ENCODE peak calls at places on chromosomes 1 and 21, in eight cellular contexts. U is AG04450, O is neural progenitor cell, S is IMR-90, C is left ventricle myocardium inferior, A is GM06990, M is fibroblast of pulmonary artery, W is thoracic aorta. R is an unnamed sample.

GRCh38 chr1:75233302-75233929 is 99.2 kb downstream of the LHX8 start:
- DNase-seq in C (no peak), A (no peak), M (peak), W (no peak), O (peak), S (peak), U (no peak), R (no peak)

GRCh38 chr1:190084552-190084951 is 393.1 kb downstream of the BRINP3 start:
- DNase-seq in O (peak), C (no peak), M (no peak), A (no peak), U (no peak), S (no peak), W (no peak), R (peak)

GRCh38 chr1:234536756-234537155 is 57.8 kb upstream of the TARBP1 start:
- DNase-seq in W (no peak), A (no peak), C (no peak), O (no peak), U (no peak), M (no peak), S (no peak), R (no peak)

GRCh38 chr1:246703581-246703980 is 20.6 kb upstream of the SCCPDH start:
- DNase-seq in W (no peak), O (no peak), C (no peak), M (no peak), S (no peak), A (no peak), U (no peak), R (no peak)

GRCh38 chr1:218341325-218341724 is 3.8 kb upstream of the TGFB2 start:
- DNase-seq in C (no peak), U (no peak), W (no peak), M (no peak), S (no peak), O (no peak), A (no peak), R (no peak)

GRCh38 chr1:161487483-161487827 is 17.8 kb upstream of the FCGR2A start:
- DNase-seq in A (no peak), U (no peak), M (peak), S (peak), O (no peak), W (no peak), C (peak), R (no peak)

GRCh38 chr1:26081267-26082019 is 14.0 kb upstream of the TRIM63 start:
- DNase-seq in A (no peak), C (peak), W (no peak), U (no peak), O (no peak), S (no peak), M (no peak), R (no peak)

GRCh38 chr1:157073944-157074685 is 25.5 kb downstream of the ETV3L start:
- DNase-seq in W (no peak), M (peak), S (peak), O (peak), C (peak), A (peak), U (peak), R (peak)

GRCh38 chr21:44320847-44321246 is 18.3 kb downstream of the CFAP410 start:
- DNase-seq in U (no peak), S (no peak), C (no peak), M (no peak), W (no peak), A (no peak), O (no peak), R (no peak)

GRCh38 chr21:36385909-36386642 is 884 bp downstream of the CHAF1B start:
- DNase-seq in S (peak), C (no peak), M (peak), W (no peak), U (no peak), O (peak), A (peak), R (no peak)

GRCh38 chr21:45219517-45219916 is 68.2 kb downstream of the POFUT2 start:
- DNase-seq in O (no peak), U (no peak), W (no peak), S (peak), M (peak), A (no peak), C (no peak), R (no peak)

GRCh38 chr1:100528861-100529260 is 9.1 kb upstream of the GPR88 start:
- DNase-seq in C (no peak), S (peak), W (no peak), O (no peak), U (peak), M (peak), A (no peak), R (no peak)

GRCh38 chr1:175892686-175893085 is 149.3 kb upstream of the TNR start:
- DNase-seq in C (no peak), O (no peak), A (no peak), W (no peak), U (no peak), M (no peak), S (no peak), R (no peak)

GRCh38 chr1:235831148-235831547 is 35.6 kb downstream of the LYST start:
- DNase-seq in O (no peak), C (peak), S (peak), U (no peak), A (peak), W (no peak), M (peak), R (no peak)

GRCh38 chr1:202007703-202008489 is 2.5 kb upstream of the ELF3 start:
- DNase-seq in W (no peak), S (no peak), M (no peak), C (no peak), O (no peak), A (no peak), U (no peak), R (no peak)

GRCh38 chr1:81832573-81832972 is 31.8 kb downstream of the ADGRL2 start:
- DNase-seq in C (no peak), A (no peak), W (no peak), M (peak), S (peak), O (peak), U (peak), R (no peak)

GRCh38 chr1:40971962-40972361 is 7.5 kb upstream of the CTPS1 start:
- DNase-seq in W (no peak), A (no peak), S (no peak), U (no peak), O (no peak), C (no peak), M (no peak), R (no peak)

DNA sequence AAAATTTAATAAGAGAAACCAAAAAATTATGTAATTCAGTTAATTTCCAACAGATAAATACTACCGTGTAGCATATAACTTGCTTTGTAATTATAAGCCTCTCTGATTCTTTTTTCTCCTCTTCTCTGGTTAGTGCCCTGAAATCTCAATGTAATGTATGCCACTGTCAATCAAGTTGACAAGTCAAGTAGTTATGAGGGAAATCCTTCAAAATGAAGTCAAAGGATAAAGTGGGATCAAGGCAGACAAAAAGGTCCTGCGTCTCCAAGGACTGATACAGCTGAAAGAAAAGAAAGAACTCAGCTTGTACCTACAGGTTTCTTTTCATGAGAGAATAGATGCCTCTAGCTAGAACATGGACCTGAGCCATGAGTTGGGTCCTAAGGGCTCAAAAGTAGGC is 19.8 kb downstream of the VPS45 start:
- DNase-seq in U (no peak), A (no peak), M (no peak), O (no peak), S (no peak), C (no peak), W (no peak), R (no peak)
- H3K4me3 ChIP-seq in U (no peak), A (no peak), M (no peak), O (no peak), S (no peak), C (no peak), W (no peak), R (no peak)

GRCh38 chr21:29186246-29186645 is 55.8 kb downstream of the MAP3K7CL start:
- DNase-seq in A (no peak), C (no peak), W (no peak), U (no peak), O (no peak), S (no peak), M (no peak), R (no peak)
- TF ChIP-seq CTCF in A (no peak), C (no peak), W (no peak), U (no peak), O (no peak), S (no peak), M (no peak), R (no peak)

GRCh38 chr1:224637510-224637909 is 21.4 kb downstream of the CNIH3 start:
- DNase-seq in C (no peak), W (no peak), A (no peak), U (peak), M (peak), O (no peak), S (peak), R (no peak)

GRCh38 chr1:224639426-224639975 is 23.4 kb downstream of the CNIH3 start:
- DNase-seq in O (no peak), C (no peak), S (no peak), U (no peak), M (no peak), A (no peak), W (no peak), R (no peak)

GRCh38 chr1:224635356-224635755 is 19.2 kb downstream of the CNIH3 start:
- DNase-seq in W (no peak), M (peak), U (no peak), S (peak), O (no peak), C (no peak), A (no peak), R (no peak)

GRCh38 chr1:224640018-224640417 is 23.9 kb downstream of the CNIH3 start:
- DNase-seq in W (no peak), U (no peak), M (no peak), S (no peak), A (no peak), C (no peak), O (no peak), R (no peak)

DNA sequence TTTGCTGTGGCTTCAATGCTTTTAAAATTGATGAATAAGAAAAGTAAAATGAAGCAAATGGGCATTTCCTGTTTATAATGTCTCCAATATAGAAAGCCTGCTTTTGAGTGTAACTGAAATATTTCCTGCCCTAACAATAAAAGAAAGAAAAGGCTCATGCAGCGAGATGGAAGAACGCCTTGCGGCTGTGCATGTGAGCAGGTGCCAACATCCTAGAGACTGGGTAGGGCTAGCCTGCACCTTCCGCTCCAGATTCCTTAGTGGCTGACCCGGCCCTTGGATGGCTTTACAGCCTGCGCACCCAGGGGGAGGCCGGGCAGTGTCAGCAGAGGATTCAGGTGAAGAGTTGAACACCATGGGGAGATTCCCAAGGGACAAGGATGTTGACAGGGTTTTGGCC is 21.8 kb downstream of the CNIH3 start:
- DNase-seq in S (no peak), W (no peak), O (no peak), C (no peak), U (no peak), A (no peak), M (no peak), R (no peak)
- H3K4me3 ChIP-seq in S (no peak), W (no peak), O (no peak), C (no peak), U (no peak), A (no peak), M (no peak), R (no peak)

GRCh38 chr1:56106551-56107277 is 472.6 kb downstream of the PLPP3 start:
- DNase-seq in C (no peak), M (no peak), O (no peak), U (no peak), W (no peak), S (no peak), A (peak), R (no peak)
- TF ChIP-seq CTCF in C (no peak), M (no peak), O (no peak), U (no peak), W (no peak), S (no peak), A (no peak), R (no peak)

GRCh38 chr1:207644479-207644851 is 468 bp upstream of the CR1L start:
- DNase-seq in C (no peak), M (no peak), A (no peak), U (no peak), S (no peak), O (no peak), W (no peak), R (no peak)
- H3K4me3 ChIP-seq in C (peak), M (peak), A (peak), U (peak), S (peak), O (no peak), W (peak), R (peak)

GRCh38 chr1:107443027-107443426 is 302.2 kb downstream of the NTNG1 start:
- DNase-seq in C (no peak), W (no peak), S (no peak), M (no peak), U (no peak), O (no peak), A (no peak), R (no peak)
- TF ChIP-seq CTCF in C (no peak), W (no peak), S (no peak), M (no peak), U (no peak), O (no peak), A (no peak), R (no peak)

R was measured in lower leg skin.